ENCODE peak calls at places on chromosomes 16 and 17, in seven cellular contexts. C is RCC 7860, G is NCI-H2081, R is islet precursor cell, A is NCI-H1694 treated with DMSO at 0.1 percent for 48 hours, X is A172, J is T-helper 2 cell. H is an unnamed sample.

GRCh38 chr16:55326261-55326802 is 2.3 kb downstream of the IRX6 start:
- DNase-seq in C (no peak), G (no peak), R (no peak), A (no peak), X (no peak), J (no peak), H (no peak)

GRCh38 chr16:59773330-59773729 is 1039.2 kb upstream of the GOT2 start:
- DNase-seq in C (no peak), G (no peak), R (no peak), A (no peak), X (no peak), J (no peak), H (no peak)

GRCh38 chr16:24544640-24545039 is 5.3 kb downstream of the RBBP6 start:
- DNase-seq in C (no peak), G (no peak), R (no peak), A (no peak), X (no peak), J (no peak), H (no peak)

GRCh38 chr16:11986521-11987057 is 10.1 kb downstream of the SNX29 start:
- DNase-seq in C (no peak), G (no peak), R (no peak), A (no peak), X (no peak), J (no peak), H (no peak)

GRCh38 chr17:82587234-82588086 is 60.8 kb downstream of the WDR45B start:
- DNase-seq in C (no peak), G (no peak), R (no peak), A (no peak), X (no peak), J (no peak), H (no peak)

GRCh38 chr17:47692137-47692894 is 1.6 kb upstream of the TBKBP1 start:
- DNase-seq in C (no peak), G (no peak), R (no peak), A (no peak), X (no peak), J (no peak), H (no peak)

GRCh38 chr16:21689107-21689506 is 25.3 kb downstream of the OTOA start:
- DNase-seq in C (no peak), G (no peak), R (no peak), A (no peak), X (no peak), J (no peak), H (no peak)

GRCh38 chr16:1113489-1113888 is 17.4 kb upstream of the C1QTNF8 start:
- DNase-seq in C (no peak), G (no peak), R (no peak), A (no peak), X (no peak), J (no peak), H (no peak)

GRCh38 chr17:73071387-73071999 is 21.0 kb downstream of the SLC39A11 start:
- DNase-seq in C (no peak), G (no peak), R (no peak), A (no peak), X (no peak), J (no peak), H (no peak)

GRCh38 chr16:1972490-1972877 is 631 bp downstream of the TBL3 start:
- DNase-seq in C (no peak), G (no peak), R (peak; percentile 62), A (no peak), X (no peak), J (no peak), H (no peak)

GRCh38 chr16:12228607-12229499 is 252.3 kb downstream of the SNX29 start:
- DNase-seq in C (no peak), G (no peak), R (peak; percentile 91), A (peak; percentile 38), X (peak; percentile 53), J (no peak), H (peak; percentile 69)

GRCh38 chr17:44222112-44222869 is 2.8 kb upstream of the UBTF start:
- DNase-seq in C (peak; percentile 61), G (peak; percentile 93), R (peak; percentile 88), A (peak; percentile 80), X (peak; percentile 38), J (no peak), H (peak; percentile 84)

H was measured in T47D.